ENCODE peak calls at places on chromosomes 13 and 19, in four cellular contexts. J, D, A and X are unnamed samples.

GRCh38 chr13:41458939-41459753 is 1.8 kb downstream of the RGCC start:
- DNase-seq in J (no peak), D (peak), A (peak), X (peak)

GRCh38 chr13:95480131-95480545 is 72.4 kb upstream of the CLDN10 start:
- DNase-seq in J (peak), D (no peak), A (no peak), X (no peak)

GRCh38 chr13:46682015-46682414 is 114.9 kb downstream of the ESD start:
- DNase-seq in J (no peak), D (no peak), A (no peak), X (no peak)

GRCh38 chr13:105874808-105875207 is 660.7 kb downstream of the EFNB2 start:
- DNase-seq in J (no peak), D (no peak), A (no peak), X (no peak)

GRCh38 chr19:18339703-18340102 is 695 bp upstream of the PGPEP1 start:
- DNase-seq in J (no peak), D (peak), A (peak), X (no peak)

GRCh38 chr13:98565726-98566577 is 11.0 kb downstream of the STK24 start:
- DNase-seq in J (no peak), D (no peak), A (no peak), X (no peak)

GRCh38 chr13:27954406-27954851 is 14.7 kb downstream of the CDX2 start:
- DNase-seq in J (no peak), D (no peak), A (no peak), X (no peak)

GRCh38 chr19:39677931-39678889 is 22.5 kb downstream of the LGALS16 start:
- DNase-seq in J (no peak), D (no peak), A (peak), X (no peak)

GRCh38 chr19:5313307-5313706 is 27.3 kb downstream of the PTPRS start:
- DNase-seq in J (no peak), D (no peak), A (no peak), X (no peak)

GRCh38 chr19:10113592-10113963 is 2.1 kb downstream of the P2RY11 start:
- DNase-seq in J (no peak), D (no peak), A (no peak), X (no peak)

GRCh38 chr13:44188257-44188656 is 185.4 kb upstream of the SERP2 start:
- DNase-seq in J (no peak), D (no peak), A (peak), X (no peak)

GRCh38 chr13:97544041-97544765 is 110.2 kb downstream of the RAP2A start:
- DNase-seq in J (no peak), D (no peak), A (peak), X (no peak)

GRCh38 chr13:32262619-32263018 is 52.5 kb downstream of the ZAR1L start:
- DNase-seq in J (no peak), D (no peak), A (no peak), X (no peak)

GRCh38 chr13:32259116-32259515 is 56.0 kb downstream of the ZAR1L start:
- DNase-seq in J (no peak), D (no peak), A (no peak), X (no peak)

GRCh38 chr13:32262165-32262564 is 53.0 kb downstream of the ZAR1L start:
- DNase-seq in J (no peak), D (no peak), A (peak), X (no peak)

GRCh38 chr13:32264407-32264806 is 50.8 kb downstream of the ZAR1L start:
- DNase-seq in J (no peak), D (no peak), A (peak), X (no peak)

GRCh38 chr13:32261567-32261966 is 53.6 kb downstream of the ZAR1L start:
- DNase-seq in J (no peak), D (peak), A (peak), X (no peak)
- H2AFZ ChIP-seq in J (no peak), D (peak), A (peak), X (no peak)

GRCh38 chr13:100365678-100366077 is 222.9 kb downstream of the GGACT start:
- DNase-seq in J (no peak), D (no peak), A (peak), X (no peak)

GRCh38 chr13:100362371-100362770 is 226.2 kb downstream of the GGACT start:
- DNase-seq in J (no peak), D (no peak), A (no peak), X (no peak)

GRCh38 chr13:100363351-100363750 is 225.2 kb downstream of the GGACT start:
- DNase-seq in J (no peak), D (no peak), A (peak), X (no peak)

GRCh38 chr13:100361504-100361903 is 227.1 kb downstream of the GGACT start:
- DNase-seq in J (no peak), D (no peak), A (peak), X (no peak)

GRCh38 chr13:100363874-100364273 is 224.7 kb downstream of the GGACT start:
- DNase-seq in J (no peak), D (no peak), A (peak), X (no peak)
- TF ChIP-seq CHD1 in J (no peak), D (no peak), A (no peak), X (no peak)

GRCh38 chr13:113489549-113490495 is 689 bp downstream of the DCUN1D2 start:
- DNase-seq in J (no peak), D (peak), A (peak), X (peak)
- H2AFZ ChIP-seq in J (peak), D (peak), A (peak), X (no peak)

GRCh38 chr19:44109458-44109857 is 3.7 kb upstream of the ZNF225 start:
- DNase-seq in J (no peak), D (no peak), A (no peak), X (no peak)

GRCh38 chr19:44113138-44113783 is at the start of gene ZNF225:
- DNase-seq in J (peak), D (peak), A (peak), X (peak)

GRCh38 chr19:44113784-44114390 is 688 bp downstream of the ZNF225 start:
- DNase-seq in J (no peak), D (peak), A (peak), X (no peak)

GRCh38 chr19:44112802-44113137 is 429 bp upstream of the ZNF225 start:
- DNase-seq in J (no peak), D (no peak), A (no peak), X (no peak)

DNA sequence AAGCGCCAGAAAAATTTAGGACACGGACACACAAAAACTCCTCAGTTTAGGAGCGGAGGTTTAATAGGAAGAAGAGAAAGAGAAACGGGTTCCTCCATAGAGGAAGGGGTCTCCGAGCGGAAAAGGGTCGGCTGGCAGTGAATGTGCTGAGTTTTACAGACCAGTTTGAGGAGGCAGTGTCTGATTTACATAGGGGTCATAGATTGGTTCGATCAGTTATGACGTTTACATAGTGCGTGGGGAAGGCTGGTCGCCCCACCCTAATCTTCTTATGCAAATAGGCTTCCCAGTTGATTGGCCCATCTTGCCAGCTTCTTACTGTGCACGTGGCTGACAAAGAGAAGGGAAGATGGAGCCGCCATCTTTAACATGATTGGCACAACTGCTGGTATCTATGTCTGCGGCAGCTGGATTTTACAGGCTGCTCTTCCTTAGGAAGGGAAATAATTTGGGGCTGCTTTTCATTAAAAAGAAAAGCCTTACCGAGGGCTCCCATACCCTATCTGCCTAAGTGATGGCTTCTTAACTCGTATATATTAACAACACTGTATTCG is 1.2 kb upstream of the ZNF225 start:
- DNase-seq in J (no peak), D (peak), A (peak), X (peak)
- TF ChIP-seq CHD1 in J (no peak), D (no peak), A (no peak), X (no peak)